ENCODE peak calls at places on chromosomes 5 and 9, in six cellular contexts. K is mesendoderm, O is mesenchymal stem cell, B is H9, Q is neuronal stem cell, G is H1. N is an unnamed sample.

GRCh38 chr9:131579789-131580211 is 34.5 kb downstream of the PRRT1B start:
- DNase-seq in K (no peak), O (no peak), B (no peak), Q (no peak), G (no peak), N (no peak)

GRCh38 chr5:180115326-180116076 is 43.9 kb upstream of the RNF130 start:
- DNase-seq in K (no peak), O (no peak), B (no peak), Q (no peak), G (no peak), N (no peak)

GRCh38 chr5:126594676-126595485 is at the start of gene ALDH7A1:
- DNase-seq in K (peak), O (peak), B (peak), Q (peak), G (peak), N (no peak)

GRCh38 chr5:15533124-15533893 is 33.3 kb downstream of the FBXL7 start:
- DNase-seq in K (no peak), O (peak), B (no peak), Q (no peak), G (no peak), N (peak)

GRCh38 chr5:154400678-154401077 is 45.1 kb upstream of the SAP30L start:
- DNase-seq in K (no peak), O (no peak), B (no peak), Q (no peak), G (no peak), N (no peak)

GRCh38 chr5:73030995-73031394 is 75.2 kb downstream of the FCHO2 start:
- DNase-seq in K (peak), O (peak), B (peak), Q (peak), G (no peak), N (peak)

GRCh38 chr5:126464959-126465358 is 41.8 kb downstream of the GRAMD2B start:
- DNase-seq in K (no peak), O (no peak), B (no peak), Q (no peak), G (no peak), N (no peak)

GRCh38 chr9:92564479-92564878 is 28.7 kb upstream of the ECM2 start:
- DNase-seq in K (no peak), O (peak), B (no peak), Q (no peak), G (no peak), N (peak)

GRCh38 chr5:388266-389196 is 54.4 kb upstream of the EXOC3 start:
- DNase-seq in K (no peak), O (no peak), B (no peak), Q (no peak), G (no peak), N (no peak)

GRCh38 chr9:4887556-4887955 is 94.8 kb downstream of the RCL1 start:
- DNase-seq in K (no peak), O (no peak), B (no peak), Q (no peak), G (no peak), N (peak)

GRCh38 chr9:87546704-87547103 is 49.0 kb downstream of the DAPK1 start:
- DNase-seq in K (no peak), O (no peak), B (no peak), Q (no peak), G (no peak), N (no peak)

GRCh38 chr5:172707285-172708182 is 63.5 kb downstream of the DUSP1 start:
- DNase-seq in K (peak), O (peak), B (peak), Q (no peak), G (no peak), N (peak)

GRCh38 chr5:149433524-149434131 is 54.5 kb upstream of the IL17B start:
- DNase-seq in K (no peak), O (peak), B (no peak), Q (no peak), G (no peak), N (peak)

GRCh38 chr5:94415798-94416197 is 202.6 kb downstream of the KIAA0825 start:
- DNase-seq in K (no peak), O (no peak), B (no peak), Q (no peak), G (no peak), N (no peak)

GRCh38 chr5:143624465-143624864 is 187.5 kb upstream of the HMHB1 start:
- DNase-seq in K (no peak), O (no peak), B (no peak), Q (no peak), G (no peak), N (no peak)

GRCh38 chr5:166166071-166166470 is 2125.4 kb upstream of the WWC1 start:
- DNase-seq in K (peak), O (no peak), B (no peak), Q (peak), G (no peak), N (no peak)

GRCh38 chr9:84708400-84708799 is 38.9 kb downstream of the NTRK2 start:
- DNase-seq in K (no peak), O (no peak), B (peak), Q (no peak), G (peak), N (no peak)

GRCh38 chr9:117747571-117747970 is 43.4 kb downstream of the TLR4 start:
- DNase-seq in K (no peak), O (no peak), B (no peak), Q (no peak), G (no peak), N (no peak)

GRCh38 chr5:160312139-160312959 is at the start of gene CCNJL:
- DNase-seq in K (peak), O (peak), B (peak), Q (peak), G (no peak), N (peak)

GRCh38 chr5:143086851-143087637 is 316.4 kb downstream of the NR3C1 start:
- DNase-seq in K (peak), O (peak), B (no peak), Q (no peak), G (no peak), N (peak)

GRCh38 chr9:128764361-128764760 is 7.4 kb downstream of the ZER1 start:
- DNase-seq in K (peak), O (no peak), B (peak), Q (no peak), G (no peak), N (no peak)

GRCh38 chr5:5387789-5388188 is 34.7 kb upstream of the ICE1 start:
- DNase-seq in K (no peak), O (no peak), B (no peak), Q (no peak), G (no peak), N (no peak)

GRCh38 chr5:132546108-132546507 is 2.8 kb upstream of the IL5 start:
- DNase-seq in K (no peak), O (no peak), B (no peak), Q (no peak), G (no peak), N (no peak)

GRCh38 chr5:132540764-132541163 is 2.6 kb downstream of the IL5 start:
- DNase-seq in K (no peak), O (no peak), B (no peak), Q (no peak), G (no peak), N (no peak)

GRCh38 chr5:132547269-132547668 is 3.9 kb upstream of the IL5 start:
- DNase-seq in K (no peak), O (no peak), B (no peak), Q (no peak), G (no peak), N (no peak)

GRCh38 chr5:132540149-132540548 is 3.2 kb downstream of the IL5 start:
- DNase-seq in K (no peak), O (no peak), B (no peak), Q (no peak), G (no peak), N (no peak)

DNA sequence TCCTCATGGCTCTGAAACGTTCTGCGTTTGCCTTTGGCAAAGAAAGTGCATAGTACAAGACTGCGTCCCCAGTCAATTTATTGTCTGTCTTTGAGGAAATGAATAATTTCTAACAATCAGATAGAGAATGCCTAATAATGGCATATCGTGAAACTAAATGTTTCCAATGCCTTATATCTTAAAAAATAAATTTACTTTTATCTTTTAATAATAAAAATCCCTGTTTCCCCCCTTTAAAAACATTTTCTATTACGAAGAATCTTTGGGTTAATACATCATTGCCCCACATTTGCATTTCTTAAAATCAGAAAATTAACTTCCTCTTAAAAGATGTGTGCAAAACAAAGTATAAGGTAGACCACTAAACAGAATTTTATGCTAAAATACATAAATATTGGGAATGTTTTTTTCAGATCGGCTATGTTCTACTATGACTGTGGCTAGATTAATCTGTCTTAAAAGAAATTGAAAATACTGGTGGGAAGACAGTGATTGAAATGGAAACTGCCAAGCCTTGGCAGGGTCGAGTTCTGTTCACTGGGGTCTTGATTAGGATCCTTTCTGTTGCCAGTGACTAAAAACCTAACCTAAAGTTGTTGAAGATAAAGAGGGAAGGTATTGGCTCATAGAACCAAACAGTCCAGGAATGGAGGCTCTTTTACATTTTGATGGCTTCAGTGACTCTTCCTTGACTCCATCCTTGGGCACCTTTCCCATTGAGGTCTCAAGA is at the start of gene IL5:
- DNase-seq in K (no peak), O (no peak), B (no peak), Q (no peak), G (no peak), N (no peak)
- H3K23ac ChIP-seq in K (no peak), O (no peak), B (no peak), Q (no peak), G (no peak), N (no peak)

GRCh38 chr9:124790301-124790700 is 13.4 kb downstream of the OLFML2A start:
- DNase-seq in K (no peak), O (no peak), B (no peak), Q (no peak), G (no peak), N (no peak)

GRCh38 chr9:124792976-124793594 is 16.2 kb downstream of the OLFML2A start:
- DNase-seq in K (no peak), O (peak), B (no peak), Q (no peak), G (no peak), N (peak)

GRCh38 chr9:124791106-124791505 is 14.2 kb downstream of the OLFML2A start:
- DNase-seq in K (no peak), O (no peak), B (no peak), Q (no peak), G (no peak), N (no peak)

GRCh38 chr9:124794902-124795491 is 18.1 kb downstream of the OLFML2A start:
- DNase-seq in K (no peak), O (no peak), B (no peak), Q (no peak), G (no peak), N (no peak)

DNA sequence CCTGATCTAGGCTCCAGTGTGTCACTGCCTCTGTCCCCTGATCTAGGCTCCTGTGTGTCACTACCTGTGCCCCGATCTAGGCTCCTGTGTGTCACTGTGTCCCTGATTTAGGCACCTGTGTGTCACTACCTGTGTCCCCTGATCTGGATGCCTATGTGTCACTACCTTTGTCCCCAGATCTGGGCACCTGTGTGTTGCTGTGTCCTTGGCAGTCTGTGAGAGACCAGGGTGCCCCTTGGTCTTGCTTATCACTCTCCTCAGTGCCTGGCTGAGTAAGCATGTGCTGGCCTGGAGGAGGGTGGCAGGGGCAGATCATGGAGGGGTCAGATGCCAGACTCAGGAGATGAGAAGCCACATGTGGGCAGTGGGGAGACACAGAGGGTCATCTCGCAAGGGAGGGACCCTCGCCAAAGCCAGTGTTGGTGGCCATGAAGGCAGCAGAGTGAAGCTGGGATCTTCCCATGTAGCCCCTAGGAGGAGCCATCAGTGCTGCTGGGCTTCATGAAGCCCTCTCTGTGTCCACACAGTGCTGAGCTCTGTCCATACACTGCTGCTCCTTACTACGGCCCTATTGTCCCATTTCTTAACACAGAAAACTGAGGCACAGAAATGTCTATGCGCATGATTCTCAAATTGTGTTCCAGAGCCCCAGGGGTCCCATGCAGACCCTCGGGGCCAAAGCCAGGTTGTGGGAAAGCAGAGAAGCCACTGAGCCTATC is 15.5 kb downstream of the OLFML2A start:
- DNase-seq in K (no peak), O (no peak), B (no peak), Q (no peak), G (no peak), N (no peak)
- H3K23ac ChIP-seq in K (no peak), O (no peak), B (no peak), Q (no peak), G (no peak), N (no peak)

DNA sequence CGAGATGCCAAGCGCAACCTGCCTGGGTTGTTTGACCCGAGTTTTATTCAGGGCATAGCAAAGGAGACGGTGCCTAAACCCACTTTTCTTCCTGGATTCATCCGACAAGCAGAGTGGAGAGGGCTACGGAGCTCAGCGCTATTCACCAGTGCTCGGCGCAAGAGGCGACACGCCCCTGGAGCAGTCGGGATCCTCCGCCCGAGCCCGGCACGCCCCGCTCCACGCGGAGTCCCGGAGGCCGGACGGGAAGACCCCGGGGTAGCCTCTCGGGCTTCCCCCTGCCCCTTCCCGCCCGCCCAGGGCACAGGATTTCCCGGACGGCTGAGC is 460 bp downstream of the SERINC5 start:
- DNase-seq in K (peak), O (peak), B (no peak), Q (peak), G (no peak), N (peak)
- H3K23ac ChIP-seq in K (no peak), O (no peak), B (no peak), Q (peak), G (no peak), N (peak)

DNA sequence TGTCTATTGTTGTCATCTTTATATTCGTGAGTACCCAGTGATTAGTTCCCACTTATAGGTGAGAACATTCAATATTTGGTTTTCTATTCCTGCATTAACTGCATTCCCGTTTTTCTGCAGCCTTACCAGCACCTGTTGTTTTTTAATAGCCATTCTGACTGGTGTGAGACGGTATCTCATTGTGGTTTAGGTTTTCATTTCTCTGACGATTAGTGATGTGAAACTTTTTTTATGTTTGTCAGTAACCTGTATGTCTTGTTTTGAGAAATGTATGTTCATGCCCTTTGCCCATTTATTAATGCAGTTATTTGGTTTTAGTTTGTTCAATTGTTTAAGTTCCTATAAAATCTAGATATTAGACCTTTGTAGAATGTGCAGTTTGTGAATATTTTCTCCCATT is 546.0 kb upstream of the RORB start:
- DNase-seq in K (no peak), O (no peak), B (no peak), Q (no peak), G (no peak), N (no peak)
- H3K23ac ChIP-seq in K (no peak), O (no peak), B (no peak), Q (no peak), G (no peak), N (no peak)

GRCh38 chr9:130159814-130160670 is 12.2 kb upstream of the NCS1 start:
- DNase-seq in K (no peak), O (no peak), B (no peak), Q (no peak), G (no peak), N (no peak)
- H3K23ac ChIP-seq in K (no peak), O (no peak), B (no peak), Q (peak), G (no peak), N (no peak)

GRCh38 chr9:2427016-2427891 is 194.3 kb upstream of the VLDLR start:
- DNase-seq in K (no peak), O (no peak), B (no peak), Q (no peak), G (no peak), N (no peak)
- H3K23ac ChIP-seq in K (no peak), O (no peak), B (no peak), Q (no peak), G (no peak), N (no peak)

GRCh38 chr5:176630681-176631222 is 277 bp downstream of the EIF4E1B start:
- DNase-seq in K (no peak), O (no peak), B (no peak), Q (no peak), G (no peak), N (no peak)
- H3K23ac ChIP-seq in K (no peak), O (no peak), B (no peak), Q (no peak), G (no peak), N (peak)

GRCh38 chr5:181199881-181200282 is 5.1 kb downstream of the TRIM7 start:
- DNase-seq in K (no peak), O (no peak), B (no peak), Q (no peak), G (no peak), N (no peak)
- H3K23ac ChIP-seq in K (no peak), O (no peak), B (no peak), Q (no peak), G (no peak), N (no peak)

GRCh38 chr9:123033352-123033751 is at the start of gene GPR21:
- DNase-seq in K (peak), O (no peak), B (no peak), Q (peak), G (no peak), N (no peak)
- H3K23ac ChIP-seq in K (no peak), O (no peak), B (no peak), Q (no peak), G (no peak), N (no peak)

GRCh38 chr5:133238426-133239205 is 186.8 kb downstream of the HSPA4 start:
- DNase-seq in K (no peak), O (no peak), B (no peak), Q (no peak), G (no peak), N (no peak)
- H3K23ac ChIP-seq in K (no peak), O (no peak), B (no peak), Q (no peak), G (no peak), N (no peak)

N was measured in IMR-90.